ENCODE peak calls at places on chromosomes 4 and X, in seven cellular contexts. D is pancreas, N is OCI-LY7, F is sigmoid colon, H is lung, J is lower lobe of right lung, P is tibial nerve. A is an unnamed sample.
A peak's percentile ranks its signal among the peaks of the same experiment; 100 is the strongest.

GRCh38 chr4:96913437-96914075 is 1073.7 kb downstream of the PDHA2 start:
- DNase-seq in J (no peak), H (no peak), F (no peak), D (no peak), P (no peak), N (no peak), A (no peak)

GRCh38 chrX:130799393-130799792 is 103.6 kb downstream of the ENOX2 start:
- DNase-seq in F (no peak), D (no peak), H (no peak), J (no peak), P (no peak), N (no peak), A (no peak)

GRCh38 chr4:6316461-6317003 is 46.9 kb downstream of the WFS1 start:
- DNase-seq in J (no peak), H (no peak), F (no peak), N (no peak), D (no peak), P (no peak), A (no peak)

GRCh38 chr4:72743078-72743477 is 174.1 kb upstream of the ADAMTS3 start:
- DNase-seq in D (no peak), J (no peak), N (no peak), F (no peak), H (no peak), P (no peak), A (no peak)

GRCh38 chr4:142707397-142707796 is 138.7 kb downstream of the INPP4B start:
- DNase-seq in N (no peak), H (no peak), D (no peak), F (no peak), P (no peak), J (no peak), A (no peak)

GRCh38 chr4:1414831-1415680 is 8.8 kb upstream of the NKX1-1 start:
- DNase-seq in J (peak; percentile 32), N (no peak), D (peak; percentile 42), F (peak; percentile 48), P (no peak), H (no peak), A (no peak)

GRCh38 chrX:49059209-49060191 is 701 bp downstream of the CCDC120 start:
- DNase-seq in P (no peak), F (no peak), N (no peak), D (no peak), J (no peak), H (no peak), A (no peak)

GRCh38 chr4:70714061-70714468 is 7.7 kb upstream of the RUFY3 start:
- DNase-seq in J (no peak), P (no peak), F (no peak), D (no peak), N (no peak), H (no peak), A (no peak)

GRCh38 chrX:67523002-67523711 is 20.7 kb upstream of the AR start:
- DNase-seq in F (no peak), N (no peak), D (no peak), H (no peak), P (no peak), J (no peak), A (no peak)

GRCh38 chr4:15244354-15244753 is 183.5 kb upstream of the C1QTNF7 start:
- DNase-seq in N (no peak), P (no peak), D (no peak), H (no peak), J (no peak), F (no peak), A (no peak)

GRCh38 chr4:31674313-31674947 is 954.3 kb downstream of the PCDH7 start:
- DNase-seq in F (no peak), P (no peak), D (no peak), N (peak; percentile 1), J (no peak), H (no peak), A (no peak)

GRCh38 chr4:140579278-140579677 is 10.5 kb upstream of the UCP1 start:
- DNase-seq in N (no peak), D (peak; percentile 59), J (no peak), P (no peak), H (no peak), F (no peak), A (no peak)

GRCh38 chrX:94400488-94400887 is 726.5 kb downstream of the FAM133A start:
- DNase-seq in D (no peak), P (no peak), F (no peak), N (no peak), H (no peak), J (no peak), A (no peak)

GRCh38 chrX:95071621-95072020 is 1397.6 kb downstream of the FAM133A start:
- DNase-seq in N (no peak), F (no peak), H (no peak), P (no peak), D (no peak), J (no peak), A (no peak)

GRCh38 chrX:42530027-42530426 is 247.9 kb downstream of the PPP1R2C start:
- DNase-seq in F (no peak), P (no peak), N (no peak), D (no peak), J (no peak), H (no peak), A (no peak)

GRCh38 chr4:56612282-56612681 is 68.8 kb downstream of the HOPX start:
- DNase-seq in D (no peak), H (no peak), P (no peak), J (no peak), F (no peak), N (no peak), A (no peak)

GRCh38 chr4:185721190-185721948 is 90.6 kb downstream of the SORBS2 start:
- DNase-seq in N (no peak), D (no peak), H (no peak), F (no peak), J (no peak), P (peak; percentile 53), A (no peak)
- H3K27ac ChIP-seq in N (no peak overlapping the region), D (peak overlapping the region; percentile 51), H (peak overlapping the region; percentile 78), F (peak overlapping the region; percentile 88), J (peak overlapping the region; percentile 74), P (peak overlapping the region; percentile 83), A (peak overlapping the region; percentile 15)

GRCh38 chr4:81960968-81961367 is 412.8 kb downstream of the HNRNPD start:
- DNase-seq in H (no peak), P (no peak), N (no peak), F (no peak), J (no peak), D (no peak), A (no peak)

GRCh38 chr4:81965454-81965853 is 408.3 kb downstream of the HNRNPD start:
- DNase-seq in D (no peak), F (no peak), J (no peak), N (peak; percentile 71), H (no peak), P (no peak), A (no peak)

GRCh38 chr4:81965911-81966310 is 407.9 kb downstream of the HNRNPD start:
- DNase-seq in N (peak; percentile 80), P (no peak), J (no peak), H (no peak), F (no peak), D (no peak), A (no peak)

GRCh38 chr4:81963506-81964020 is 410.2 kb downstream of the HNRNPD start:
- DNase-seq in N (no peak), J (no peak), H (no peak), F (no peak), P (no peak), D (no peak), A (no peak)

DNA sequence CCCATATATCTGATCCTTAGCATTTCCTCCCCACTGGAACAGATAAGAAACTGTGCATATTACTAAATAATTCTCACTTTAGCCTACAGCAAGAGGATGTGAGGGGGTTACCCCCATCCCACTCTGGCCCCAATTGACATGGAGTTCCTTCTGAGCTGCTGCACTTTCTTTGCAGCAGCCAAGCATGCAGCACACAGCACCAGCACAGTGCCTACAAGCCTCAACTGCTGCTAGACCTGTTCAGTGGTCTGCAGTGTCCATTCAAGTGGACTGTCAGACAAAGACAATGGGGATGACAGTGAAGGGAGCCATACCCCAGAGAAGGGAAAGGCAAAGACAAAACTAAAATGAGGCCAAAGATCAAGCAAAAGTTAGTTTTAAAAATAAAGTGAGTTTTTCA is 410.8 kb downstream of the HNRNPD start:
- DNase-seq in H (no peak), D (no peak), P (no peak), J (no peak), F (no peak), N (no peak), A (no peak)
- H3K27ac ChIP-seq in H (no peak overlapping the region), D (no peak overlapping the region), P (no peak overlapping the region), J (no peak overlapping the region), F (no peak overlapping the region), N (no peak overlapping the region), A (no peak overlapping the region)

GRCh38 chrX:150324035-150324728 is 38.9 kb upstream of the MAMLD1 start:
- DNase-seq in N (no peak), F (no peak), P (no peak), D (no peak), J (no peak), H (no peak), A (no peak)
- H3K27ac ChIP-seq in N (no peak overlapping the region), F (no peak overlapping the region), P (no peak overlapping the region), D (no peak overlapping the region), J (no peak overlapping the region), H (no peak overlapping the region), A (no peak overlapping the region)

GRCh38 chr4:168601899-168602298 is 105.0 kb downstream of the PALLD start:
- DNase-seq in D (no peak), P (no peak), J (no peak), N (no peak), F (no peak), H (no peak), A (no peak)

GRCh38 chr4:168605411-168605810 is 108.6 kb downstream of the PALLD start:
- DNase-seq in H (no peak), N (no peak), F (no peak), D (no peak), P (no peak), J (no peak), A (no peak)

GRCh38 chr4:168600796-168601583 is 104.1 kb downstream of the PALLD start:
- DNase-seq in F (no peak), H (no peak), P (no peak), J (no peak), N (no peak), D (no peak), A (no peak)

GRCh38 chr4:168607215-168607614 is 110.4 kb downstream of the PALLD start:
- DNase-seq in N (no peak), H (no peak), J (no peak), D (no peak), P (no peak), F (no peak), A (no peak)

DNA sequence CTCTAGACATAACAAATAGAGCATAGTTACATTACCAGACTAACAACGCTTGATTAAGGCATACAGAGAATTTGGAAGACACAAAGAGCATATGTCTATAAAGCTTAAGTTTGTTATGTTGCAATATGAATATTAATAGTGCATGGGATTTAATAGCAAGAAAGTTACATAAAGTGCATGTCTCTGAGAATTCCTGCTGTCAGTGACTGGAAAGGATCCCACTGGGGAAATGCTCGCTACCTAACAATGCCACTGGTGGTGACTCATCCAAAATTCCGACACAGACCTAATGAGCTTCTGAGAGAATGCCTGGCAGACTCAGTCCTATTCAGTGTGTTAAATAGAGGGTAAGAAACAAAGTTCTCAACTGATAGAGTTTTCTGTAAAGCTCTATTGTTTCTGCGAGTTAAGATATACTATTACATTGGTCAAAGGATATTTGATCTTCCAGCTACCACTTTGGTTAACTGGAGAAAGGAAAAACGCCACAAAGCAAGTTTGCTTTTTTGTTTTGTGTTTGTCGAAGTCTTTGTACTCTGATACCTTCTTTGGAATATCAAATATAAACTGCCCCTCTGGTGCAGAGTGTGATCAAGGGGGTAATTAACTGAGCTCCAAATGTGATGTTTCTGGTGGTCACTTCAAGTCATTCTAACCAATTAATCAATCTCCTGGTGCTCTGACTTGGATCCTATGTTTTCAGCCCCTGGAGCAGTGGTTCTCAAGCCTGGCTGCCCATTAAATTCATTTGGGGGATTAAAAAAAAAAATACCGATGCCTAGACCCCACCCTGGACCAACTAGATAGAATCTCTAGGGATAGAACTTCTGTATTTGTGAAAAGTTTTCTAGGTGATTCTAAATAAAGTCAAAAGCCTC is 107.9 kb downstream of the PALLD start:
- DNase-seq in N (no peak), D (no peak), P (no peak), J (no peak), F (peak; percentile 75), H (no peak), A (peak; percentile 19)
- H3K27ac ChIP-seq in N (no peak overlapping the region), D (no peak overlapping the region), P (peak overlapping the region; percentile 31), J (no peak overlapping the region), F (peak overlapping the region; percentile 82), H (peak overlapping the region; percentile 76), A (no peak overlapping the region)

A was measured in caudate nucleus.